ENCODE peak calls at places on chromosomes 2 and 18, in seven cellular contexts. One of them, this sample, is unnamed.

GRCh38 chr2:230157300-230157699 is 62.5 kb downstream of the SP110 start:
- DNase-seq in activated T-helper 1 cell treated with anti-CD3 and anti-CD28 coated beads, Interleukin-2, amount 50 U/mL, for 16 hours: no peak
- DNase-seq in fibroblast of lung: no peak
- DNase-seq in HEK293T: no peak
- DNase-seq in bronchial epithelial cell: no peak
- DNase-seq in astrocyte of the spinal cord: no peak
- DNase-seq in NCI-H1694: no peak
- DNase-seq in this sample: no peak

GRCh38 chr18:79507076-79507545 is 111.4 kb downstream of the NFATC1 start:
- DNase-seq in activated T-helper 1 cell treated with anti-CD3 and anti-CD28 coated beads, Interleukin-2, amount 50 U/mL, for 16 hours: no peak
- DNase-seq in fibroblast of lung: peak
- DNase-seq in HEK293T: no peak
- DNase-seq in bronchial epithelial cell: peak
- DNase-seq in astrocyte of the spinal cord: peak
- DNase-seq in NCI-H1694: peak
- DNase-seq in this sample: no peak

GRCh38 chr18:63161728-63162195 is 157.8 kb downstream of the BCL2 start:
- DNase-seq in activated T-helper 1 cell treated with anti-CD3 and anti-CD28 coated beads, Interleukin-2, amount 50 U/mL, for 16 hours: peak
- DNase-seq in fibroblast of lung: peak
- DNase-seq in HEK293T: no peak
- DNase-seq in bronchial epithelial cell: peak
- DNase-seq in astrocyte of the spinal cord: peak
- DNase-seq in NCI-H1694: no peak
- DNase-seq in this sample: peak

GRCh38 chr2:227783404-227784138 is 30.1 kb upstream of the CCL20 start:
- DNase-seq in activated T-helper 1 cell treated with anti-CD3 and anti-CD28 coated beads, Interleukin-2, amount 50 U/mL, for 16 hours: no peak
- DNase-seq in fibroblast of lung: no peak
- DNase-seq in HEK293T: no peak
- DNase-seq in bronchial epithelial cell: no peak
- DNase-seq in astrocyte of the spinal cord: no peak
- DNase-seq in NCI-H1694: no peak
- DNase-seq in this sample: peak

GRCh38 chr18:72863754-72864153 is 4.0 kb downstream of the NETO1 start:
- DNase-seq in activated T-helper 1 cell treated with anti-CD3 and anti-CD28 coated beads, Interleukin-2, amount 50 U/mL, for 16 hours: no peak
- DNase-seq in fibroblast of lung: no peak
- DNase-seq in HEK293T: no peak
- DNase-seq in bronchial epithelial cell: no peak
- DNase-seq in astrocyte of the spinal cord: no peak
- DNase-seq in NCI-H1694: no peak
- DNase-seq in this sample: no peak

GRCh38 chr2:45337396-45337795 is 273.7 kb downstream of the SRBD1 start:
- DNase-seq in activated T-helper 1 cell treated with anti-CD3 and anti-CD28 coated beads, Interleukin-2, amount 50 U/mL, for 16 hours: no peak
- DNase-seq in fibroblast of lung: peak
- DNase-seq in HEK293T: no peak
- DNase-seq in bronchial epithelial cell: no peak
- DNase-seq in astrocyte of the spinal cord: no peak
- DNase-seq in NCI-H1694: no peak
- DNase-seq in this sample: no peak

GRCh38 chr2:172234716-172235661 is 132.3 kb upstream of the DLX2 start:
- DNase-seq in activated T-helper 1 cell treated with anti-CD3 and anti-CD28 coated beads, Interleukin-2, amount 50 U/mL, for 16 hours: no peak
- DNase-seq in fibroblast of lung: no peak
- DNase-seq in HEK293T: peak
- DNase-seq in bronchial epithelial cell: no peak
- DNase-seq in astrocyte of the spinal cord: no peak
- DNase-seq in NCI-H1694: no peak
- DNase-seq in this sample: no peak

GRCh38 chr2:130825231-130825971 is 11.3 kb upstream of the ARHGEF4 start:
- DNase-seq in activated T-helper 1 cell treated with anti-CD3 and anti-CD28 coated beads, Interleukin-2, amount 50 U/mL, for 16 hours: no peak
- DNase-seq in fibroblast of lung: no peak
- DNase-seq in HEK293T: no peak
- DNase-seq in bronchial epithelial cell: peak
- DNase-seq in astrocyte of the spinal cord: no peak
- DNase-seq in NCI-H1694: no peak
- DNase-seq in this sample: no peak

GRCh38 chr2:219125225-219125885 is 35.3 kb downstream of the NHEJ1 start:
- DNase-seq in activated T-helper 1 cell treated with anti-CD3 and anti-CD28 coated beads, Interleukin-2, amount 50 U/mL, for 16 hours: no peak
- DNase-seq in fibroblast of lung: peak
- DNase-seq in HEK293T: no peak
- DNase-seq in bronchial epithelial cell: peak
- DNase-seq in astrocyte of the spinal cord: peak
- DNase-seq in NCI-H1694: no peak
- DNase-seq in this sample: no peak

GRCh38 chr2:19349911-19350677 is 8.3 kb downstream of the OSR1 start:
- DNase-seq in activated T-helper 1 cell treated with anti-CD3 and anti-CD28 coated beads, Interleukin-2, amount 50 U/mL, for 16 hours: no peak
- DNase-seq in fibroblast of lung: peak
- DNase-seq in HEK293T: peak
- DNase-seq in bronchial epithelial cell: no peak
- DNase-seq in astrocyte of the spinal cord: peak
- DNase-seq in NCI-H1694: no peak
- DNase-seq in this sample: peak

GRCh38 chr2:182852787-182853186 is 13.7 kb downstream of the FRZB start:
- DNase-seq in activated T-helper 1 cell treated with anti-CD3 and anti-CD28 coated beads, Interleukin-2, amount 50 U/mL, for 16 hours: no peak
- DNase-seq in fibroblast of lung: no peak
- DNase-seq in HEK293T: no peak
- DNase-seq in bronchial epithelial cell: no peak
- DNase-seq in astrocyte of the spinal cord: no peak
- DNase-seq in NCI-H1694: no peak
- DNase-seq in this sample: no peak

GRCh38 chr2:48445091-48445725 is 84.7 kb upstream of the STON1 start:
- DNase-seq in activated T-helper 1 cell treated with anti-CD3 and anti-CD28 coated beads, Interleukin-2, amount 50 U/mL, for 16 hours: no peak
- DNase-seq in fibroblast of lung: no peak
- DNase-seq in HEK293T: no peak
- DNase-seq in bronchial epithelial cell: peak
- DNase-seq in astrocyte of the spinal cord: no peak
- DNase-seq in NCI-H1694: no peak
- DNase-seq in this sample: no peak

GRCh38 chr18:69397096-69397495 is 3.6 kb upstream of the DOK6 start:
- DNase-seq in activated T-helper 1 cell treated with anti-CD3 and anti-CD28 coated beads, Interleukin-2, amount 50 U/mL, for 16 hours: no peak
- DNase-seq in fibroblast of lung: peak
- DNase-seq in HEK293T: no peak
- DNase-seq in bronchial epithelial cell: peak
- DNase-seq in astrocyte of the spinal cord: peak
- DNase-seq in NCI-H1694: no peak
- DNase-seq in this sample: no peak

GRCh38 chr2:241109210-241110088 is 7.4 kb upstream of the MTERF4 start:
- DNase-seq in activated T-helper 1 cell treated with anti-CD3 and anti-CD28 coated beads, Interleukin-2, amount 50 U/mL, for 16 hours: no peak
- DNase-seq in fibroblast of lung: no peak
- DNase-seq in HEK293T: no peak
- DNase-seq in bronchial epithelial cell: no peak
- DNase-seq in astrocyte of the spinal cord: no peak
- DNase-seq in NCI-H1694: no peak
- DNase-seq in this sample: no peak

GRCh38 chr2:242010567-242011513 is 141.3 kb downstream of the RTP5 start:
- DNase-seq in activated T-helper 1 cell treated with anti-CD3 and anti-CD28 coated beads, Interleukin-2, amount 50 U/mL, for 16 hours: no peak
- DNase-seq in fibroblast of lung: peak
- DNase-seq in HEK293T: no peak
- DNase-seq in bronchial epithelial cell: no peak
- DNase-seq in astrocyte of the spinal cord: peak
- DNase-seq in NCI-H1694: no peak
- DNase-seq in this sample: no peak

GRCh38 chr2:27208486-27209050 is 3.3 kb upstream of the ATRAID start:
- DNase-seq in activated T-helper 1 cell treated with anti-CD3 and anti-CD28 coated beads, Interleukin-2, amount 50 U/mL, for 16 hours: no peak
- DNase-seq in fibroblast of lung: no peak
- DNase-seq in HEK293T: no peak
- DNase-seq in bronchial epithelial cell: no peak
- DNase-seq in astrocyte of the spinal cord: no peak
- DNase-seq in NCI-H1694: no peak
- DNase-seq in this sample: no peak

GRCh38 chr2:176405477-176405876 is 136.2 kb downstream of the MTX2 start:
- DNase-seq in activated T-helper 1 cell treated with anti-CD3 and anti-CD28 coated beads, Interleukin-2, amount 50 U/mL, for 16 hours: no peak
- DNase-seq in fibroblast of lung: no peak
- DNase-seq in HEK293T: no peak
- DNase-seq in bronchial epithelial cell: no peak
- DNase-seq in astrocyte of the spinal cord: no peak
- DNase-seq in NCI-H1694: no peak
- DNase-seq in this sample: no peak

GRCh38 chr2:234488913-234489451 is 7.9 kb downstream of the ARL4C start:
- DNase-seq in activated T-helper 1 cell treated with anti-CD3 and anti-CD28 coated beads, Interleukin-2, amount 50 U/mL, for 16 hours: peak
- DNase-seq in fibroblast of lung: no peak
- DNase-seq in HEK293T: no peak
- DNase-seq in bronchial epithelial cell: no peak
- DNase-seq in astrocyte of the spinal cord: no peak
- DNase-seq in NCI-H1694: no peak
- DNase-seq in this sample: peak

GRCh38 chr2:116645155-116645554 is 1169.3 kb upstream of the DDX18 start:
- DNase-seq in activated T-helper 1 cell treated with anti-CD3 and anti-CD28 coated beads, Interleukin-2, amount 50 U/mL, for 16 hours: no peak
- DNase-seq in fibroblast of lung: no peak
- DNase-seq in HEK293T: no peak
- DNase-seq in bronchial epithelial cell: no peak
- DNase-seq in astrocyte of the spinal cord: no peak
- DNase-seq in NCI-H1694: no peak
- DNase-seq in this sample: no peak

GRCh38 chr2:208101716-208102631 is 22.4 kb downstream of the CRYGD start:
- DNase-seq in activated T-helper 1 cell treated with anti-CD3 and anti-CD28 coated beads, Interleukin-2, amount 50 U/mL, for 16 hours: no peak
- DNase-seq in fibroblast of lung: peak
- DNase-seq in HEK293T: no peak
- DNase-seq in bronchial epithelial cell: peak
- DNase-seq in astrocyte of the spinal cord: peak
- DNase-seq in NCI-H1694: peak
- DNase-seq in this sample: no peak

GRCh38 chr2:9950521-9951271 is 797 bp upstream of the GRHL1 start:
- DNase-seq in activated T-helper 1 cell treated with anti-CD3 and anti-CD28 coated beads, Interleukin-2, amount 50 U/mL, for 16 hours: no peak
- DNase-seq in fibroblast of lung: no peak
- DNase-seq in HEK293T: no peak
- DNase-seq in bronchial epithelial cell: no peak
- DNase-seq in astrocyte of the spinal cord: no peak
- DNase-seq in NCI-H1694: no peak
- DNase-seq in this sample: peak

GRCh38 chr2:216463148-216463547 is 35.5 kb upstream of the RPL37A start:
- DNase-seq in activated T-helper 1 cell treated with anti-CD3 and anti-CD28 coated beads, Interleukin-2, amount 50 U/mL, for 16 hours: no peak
- DNase-seq in fibroblast of lung: no peak
- DNase-seq in HEK293T: no peak
- DNase-seq in bronchial epithelial cell: no peak
- DNase-seq in astrocyte of the spinal cord: no peak
- DNase-seq in NCI-H1694: no peak
- DNase-seq in this sample: no peak

GRCh38 chr2:54763636-54764291 is 40.3 kb downstream of the EML6 start:
- DNase-seq in activated T-helper 1 cell treated with anti-CD3 and anti-CD28 coated beads, Interleukin-2, amount 50 U/mL, for 16 hours: no peak
- DNase-seq in fibroblast of lung: no peak
- DNase-seq in HEK293T: peak
- DNase-seq in bronchial epithelial cell: no peak
- DNase-seq in astrocyte of the spinal cord: no peak
- DNase-seq in NCI-H1694: peak
- DNase-seq in this sample: peak

GRCh38 chr2:97713296-97714083 is at the start of gene ZAP70:
- DNase-seq in activated T-helper 1 cell treated with anti-CD3 and anti-CD28 coated beads, Interleukin-2, amount 50 U/mL, for 16 hours: peak
- DNase-seq in fibroblast of lung: no peak
- DNase-seq in HEK293T: no peak
- DNase-seq in bronchial epithelial cell: no peak
- DNase-seq in astrocyte of the spinal cord: no peak
- DNase-seq in NCI-H1694: no peak
- DNase-seq in this sample: no peak

GRCh38 chr2:62354771-62355550 is 151.0 kb downstream of the TMEM17 start:
- DNase-seq in activated T-helper 1 cell treated with anti-CD3 and anti-CD28 coated beads, Interleukin-2, amount 50 U/mL, for 16 hours: no peak
- DNase-seq in fibroblast of lung: no peak
- DNase-seq in HEK293T: no peak
- DNase-seq in bronchial epithelial cell: peak
- DNase-seq in astrocyte of the spinal cord: no peak
- DNase-seq in NCI-H1694: no peak
- DNase-seq in this sample: no peak

GRCh38 chr2:70685771-70686171 is 82.2 kb downstream of the ADD2 start:
- DNase-seq in activated T-helper 1 cell treated with anti-CD3 and anti-CD28 coated beads, Interleukin-2, amount 50 U/mL, for 16 hours: no peak
- DNase-seq in fibroblast of lung: no peak
- DNase-seq in HEK293T: no peak
- DNase-seq in bronchial epithelial cell: no peak
- DNase-seq in astrocyte of the spinal cord: no peak
- DNase-seq in NCI-H1694: peak
- DNase-seq in this sample: no peak

GRCh38 chr2:96386470-96386869 is 50.9 kb downstream of the NCAPH start:
- DNase-seq in activated T-helper 1 cell treated with anti-CD3 and anti-CD28 coated beads, Interleukin-2, amount 50 U/mL, for 16 hours: no peak
- DNase-seq in fibroblast of lung: peak
- DNase-seq in HEK293T: no peak
- DNase-seq in bronchial epithelial cell: no peak
- DNase-seq in astrocyte of the spinal cord: no peak
- DNase-seq in NCI-H1694: no peak
- DNase-seq in this sample: no peak

GRCh38 chr18:12238861-12239260 is 15.3 kb upstream of the CIDEA start:
- DNase-seq in activated T-helper 1 cell treated with anti-CD3 and anti-CD28 coated beads, Interleukin-2, amount 50 U/mL, for 16 hours: no peak
- DNase-seq in fibroblast of lung: peak
- DNase-seq in HEK293T: no peak
- DNase-seq in bronchial epithelial cell: no peak
- DNase-seq in astrocyte of the spinal cord: peak
- DNase-seq in NCI-H1694: no peak
- DNase-seq in this sample: no peak

GRCh38 chr2:240024766-240025165 is 376 bp downstream of the NDUFA10 start:
- DNase-seq in activated T-helper 1 cell treated with anti-CD3 and anti-CD28 coated beads, Interleukin-2, amount 50 U/mL, for 16 hours: no peak
- DNase-seq in fibroblast of lung: no peak
- DNase-seq in HEK293T: peak
- DNase-seq in bronchial epithelial cell: no peak
- DNase-seq in astrocyte of the spinal cord: no peak
- DNase-seq in NCI-H1694: no peak
- DNase-seq in this sample: no peak

GRCh38 chr2:7766302-7766701 is 849.1 kb downstream of the RNF144A start:
- DNase-seq in activated T-helper 1 cell treated with anti-CD3 and anti-CD28 coated beads, Interleukin-2, amount 50 U/mL, for 16 hours: no peak
- DNase-seq in fibroblast of lung: no peak
- DNase-seq in HEK293T: no peak
- DNase-seq in bronchial epithelial cell: no peak
- DNase-seq in astrocyte of the spinal cord: no peak
- DNase-seq in NCI-H1694: no peak
- DNase-seq in this sample: no peak

GRCh38 chr2:120989556-120989848 is 253.8 kb downstream of the GLI2 start:
- DNase-seq in activated T-helper 1 cell treated with anti-CD3 and anti-CD28 coated beads, Interleukin-2, amount 50 U/mL, for 16 hours: no peak
- DNase-seq in fibroblast of lung: no peak
- DNase-seq in HEK293T: no peak
- DNase-seq in bronchial epithelial cell: no peak
- DNase-seq in astrocyte of the spinal cord: no peak
- DNase-seq in NCI-H1694: no peak
- DNase-seq in this sample: no peak

This sample was measured in GM10248.